ENCODE peak calls at places on chromosomes 16 and 17, in eight cellular contexts. S is IMR-90, Q is mammary epithelial cell, E is neural progenitor cell, V is PC-9, H is PC-3, P is OCI-LY7, I is fibroblast of lung. C is an unnamed sample. For H3K9me3, the result is how much of the 10 kb centered on the place peaks cover.

GRCh38 chr17:57517519-57518342 is 227.4 kb downstream of the CCDC182 start:
- DNase-seq in H (no peak), S (no peak), V (no peak), Q (no peak), P (no peak), E (no peak), I (no peak), C (no peak)

GRCh38 chr17:75754378-75755204 is 10.4 kb downstream of the GALK1 start:
- DNase-seq in E (no peak), V (no peak), Q (no peak), S (no peak), H (no peak), P (no peak), I (no peak), C (no peak)

GRCh38 chr17:7221281-7222092 is 1.7 kb downstream of the ACADVL start:
- DNase-seq in H (no peak), I (no peak), E (no peak), Q (no peak), V (no peak), P (no peak), S (no peak), C (no peak)

GRCh38 chr16:1088295-1089170 is 7.5 kb downstream of the C1QTNF8 start:
- DNase-seq in P (no peak), I (no peak), S (no peak), Q (no peak), V (no peak), H (no peak), E (no peak), C (no peak)

GRCh38 chr17:14925498-14925897 is 339.6 kb downstream of the PMP22 start:
- DNase-seq in Q (no peak), E (no peak), I (no peak), V (no peak), H (no peak), S (no peak), P (no peak), C (no peak)

GRCh38 chr17:58318065-58318481 is 10.5 kb downstream of the TSPOAP1 start:
- DNase-seq in V (no peak), P (no peak), Q (no peak), H (no peak), S (no peak), E (no peak), I (no peak), C (no peak)

GRCh38 chr17:2043785-2044184 is 2.0 kb downstream of the OVCA2 start:
- DNase-seq in H (peak), S (peak), V (peak), P (no peak), E (no peak), Q (peak), I (peak), C (peak)

GRCh38 chr17:32658470-32659418 is 172.0 kb downstream of the CDK5R1 start:
- DNase-seq in H (no peak), P (no peak), S (no peak), E (no peak), Q (no peak), V (no peak), I (no peak), C (no peak)

GRCh38 chr17:43212641-43213490 is 1.2 kb downstream of the TMEM106A start:
- DNase-seq in E (no peak), H (no peak), V (no peak), I (peak), Q (no peak), P (peak), S (no peak), C (peak)

GRCh38 chr16:85633888-85634287 is 20.8 kb downstream of the GSE1 start:
- DNase-seq in H (no peak), E (no peak), P (no peak), V (no peak), Q (no peak), I (no peak), S (no peak), C (no peak)

GRCh38 chr16:88940196-88941050 is 36.6 kb downstream of the CBFA2T3 start:
- DNase-seq in I (no peak), Q (no peak), S (no peak), H (no peak), P (no peak), E (peak), V (no peak), C (peak)

GRCh38 chr16:12539185-12539929 is 264.3 kb downstream of the CPPED1 start:
- DNase-seq in Q (peak), S (peak), I (peak), P (no peak), V (no peak), H (peak), E (no peak), C (peak)

GRCh38 chr16:82070656-82071369 is 35.8 kb downstream of the HSD17B2 start:
- DNase-seq in P (no peak), H (peak), I (peak), Q (peak), V (peak), S (peak), E (no peak), C (peak)

GRCh38 chr17:17387017-17387416 is 83.8 kb downstream of the NT5M start:
- DNase-seq in I (no peak), H (peak), Q (peak), P (no peak), V (peak), S (no peak), E (no peak), C (no peak)

GRCh38 chr16:2035431-2036199 is 8.9 kb downstream of the NHERF2 start:
- DNase-seq in S (peak), P (no peak), V (peak), I (peak), H (peak), Q (no peak), E (peak), C (peak)

GRCh38 chr16:84176192-84177053 is 10.4 kb downstream of the TAF1C start:
- DNase-seq in H (no peak), V (no peak), S (no peak), I (no peak), Q (no peak), E (no peak), P (no peak), C (no peak)

GRCh38 chr17:13597723-13598347 is 3.9 kb downstream of the HS3ST3A1 start:
- DNase-seq in E (peak), V (peak), S (peak), P (peak), Q (peak), H (peak), I (peak), C (peak)

GRCh38 chr16:51155199-51155607 is 4.1 kb upstream of the SALL1 start:
- DNase-seq in H (no peak), V (no peak), P (no peak), Q (no peak), S (no peak), E (peak), I (peak), C (peak)

GRCh38 chr16:1050466-1050865 is 22.1 kb upstream of the SSTR5 start:
- DNase-seq in H (no peak), V (no peak), Q (no peak), I (no peak), P (no peak), S (no peak), E (no peak), C (no peak)

GRCh38 chr16:8686879-8687278 is 12.5 kb downstream of the ABAT start:
- DNase-seq in H (no peak), V (no peak), P (no peak), E (no peak), S (no peak), Q (no peak), I (no peak), C (no peak)

GRCh38 chr17:2101448-2102257 is 46.8 kb downstream of the HIC1 start:
- DNase-seq in I (peak), H (peak), V (peak), Q (peak), E (no peak), P (no peak), S (no peak), C (no peak)

GRCh38 chr17:42554250-42555121 is 1.8 kb downstream of the HSD17B1 start:
- DNase-seq in H (peak), E (peak), Q (peak), P (peak), S (peak), I (peak), V (peak), C (peak)

GRCh38 chr17:74373838-74374606 is 6.7 kb downstream of the GPR142 start:
- DNase-seq in V (no peak), E (no peak), P (no peak), Q (no peak), I (no peak), S (no peak), H (no peak), C (no peak)

GRCh38 chr17:42879596-42879985 is 21.0 kb upstream of the G6PC1 start:
- DNase-seq in V (no peak), H (no peak), S (peak), Q (no peak), E (no peak), I (peak), P (no peak), C (peak)

GRCh38 chr16:58451263-58451662 is 48.7 kb upstream of the NDRG4 start:
- DNase-seq in I (no peak), E (no peak), V (no peak), H (no peak), P (no peak), S (no peak), Q (no peak), C (no peak)

GRCh38 chr17:35241520-35241919 is 1.4 kb upstream of the SLFN5 start:
- DNase-seq in S (no peak), Q (no peak), V (no peak), H (no peak), I (no peak), P (no peak), E (no peak), C (no peak)

GRCh38 chr16:75754126-75754525 is 27.8 kb upstream of the CPHXL start:
- DNase-seq in V (no peak), I (no peak), S (peak), P (no peak), E (no peak), Q (peak), H (peak), C (no peak)

GRCh38 chr16:10970065-10970464 is 25.7 kb downstream of the CLEC16A start:
- DNase-seq in I (peak), V (no peak), Q (no peak), P (no peak), S (peak), E (no peak), H (no peak), C (peak)

GRCh38 chr17:7589204-7589868 is 558 bp downstream of the SOX15 start:
- DNase-seq in H (peak), S (peak), I (peak), Q (peak), P (peak), V (peak), E (peak), C (peak)

GRCh38 chr16:84982434-84982833 is 28.9 kb downstream of the ZDHHC7 start:
- DNase-seq in I (no peak), Q (no peak), P (no peak), E (no peak), H (no peak), S (no peak), V (no peak), C (no peak)

GRCh38 chr16:73063284-73063733 is 15.4 kb upstream of the ZFHX3 start:
- DNase-seq in P (no peak), E (no peak), V (no peak), S (no peak), H (no peak), Q (no peak), I (peak), C (no peak)

GRCh38 chr17:60154616-60155426 is 5.0 kb downstream of the CA4 start:
- DNase-seq in S (peak), V (peak), Q (no peak), I (peak), H (peak), E (no peak), P (no peak), C (peak)

GRCh38 chr17:8608001-8608400 is 22.5 kb downstream of the MYH10 start:
- DNase-seq in V (no peak), Q (no peak), S (no peak), H (no peak), I (peak), P (no peak), E (no peak), C (no peak)

GRCh38 chr16:23838485-23839142 is 2.8 kb downstream of the PRKCB start:
- DNase-seq in E (no peak), H (no peak), Q (no peak), P (no peak), I (no peak), V (no peak), S (no peak), C (no peak)

GRCh38 chr17:1882836-1883235 is 53.0 kb downstream of the RPA1 start:
- DNase-seq in H (peak), E (peak), I (peak), V (peak), Q (peak), P (peak), S (peak), C (peak)

GRCh38 chr16:13909872-13910303 is 10.1 kb upstream of the ERCC4 start:
- DNase-seq in H (peak), Q (peak), E (no peak), S (peak), V (peak), I (peak), P (no peak), C (peak)

GRCh38 chr17:8354196-8354595 is 14.6 kb downstream of the ODF4 start:
- DNase-seq in P (no peak), S (no peak), H (no peak), I (peak), V (no peak), E (no peak), Q (no peak), C (no peak)

GRCh38 chr17:19546289-19547065 is 12.8 kb downstream of the SLC47A1 start:
- DNase-seq in I (no peak), E (peak), Q (no peak), S (no peak), H (peak), P (peak), V (no peak), C (peak)

GRCh38 chr17:7881655-7882054 is 6.9 kb upstream of the CHD3 start:
- DNase-seq in S (no peak), P (no peak), H (no peak), E (no peak), V (no peak), Q (no peak), I (no peak), C (no peak)

DNA sequence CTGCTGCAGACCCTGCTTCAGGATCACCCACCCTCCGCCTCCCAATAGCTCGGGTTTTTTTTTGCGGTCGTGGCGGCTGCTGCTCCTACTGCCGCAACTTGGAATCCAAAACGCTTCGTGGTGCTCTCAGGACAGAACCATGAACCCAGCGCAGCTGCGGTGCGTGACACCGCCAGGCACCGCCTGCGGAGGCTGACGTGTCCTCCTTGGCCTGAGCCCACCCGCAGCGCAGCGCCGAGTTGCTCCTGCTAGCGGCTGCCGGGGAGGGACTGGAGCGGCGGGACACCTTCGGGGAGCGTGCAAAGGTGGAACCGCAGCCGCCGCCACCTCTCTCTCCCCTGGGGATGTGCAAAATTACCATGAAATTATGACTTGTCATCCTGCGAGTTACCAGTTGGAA is 1893.0 kb downstream of the TP53TG3F start:
- DNase-seq in E (no peak), Q (no peak), P (no peak), V (no peak), S (no peak), I (no peak), H (no peak), C (no peak)
- H3K9me3 ChIP-seq in E (under half), Q (under half), P (under half), V (under half), S (under half), I (under half), H (under half), C (under half)

DNA sequence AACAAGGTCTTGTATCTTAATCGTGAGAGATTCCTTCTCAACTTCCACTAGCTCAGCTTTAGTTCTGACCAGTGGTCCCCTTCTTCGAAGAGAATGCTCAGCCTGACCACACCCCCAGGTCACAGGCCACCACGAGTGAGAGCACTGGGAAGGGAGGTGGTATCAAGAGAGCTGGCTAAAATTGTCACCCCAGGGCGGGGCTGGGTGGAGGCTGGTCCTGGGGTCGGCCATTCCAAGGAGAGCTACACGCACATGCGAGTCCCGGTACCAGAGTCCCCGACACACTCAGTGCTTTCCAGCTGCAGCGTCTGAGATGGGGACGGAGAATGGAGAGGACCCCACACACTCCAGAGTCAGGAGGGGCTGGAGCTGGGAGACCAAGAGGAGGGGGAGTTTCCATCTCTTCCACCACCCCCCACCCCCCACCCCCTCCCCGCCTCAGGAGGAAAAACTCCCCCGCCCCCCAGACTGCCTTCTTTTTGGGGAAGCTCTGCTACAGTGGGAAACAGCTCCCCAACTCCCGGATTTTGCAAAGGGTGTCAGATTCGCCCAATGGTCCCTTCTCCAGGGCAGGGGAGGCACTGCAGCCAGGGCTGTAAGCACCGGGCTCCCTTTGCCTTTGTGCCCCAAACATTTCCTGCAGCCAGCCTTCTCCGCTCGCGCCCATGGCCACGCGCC is 1.6 kb downstream of the C1QL1 start:
- DNase-seq in H (no peak), V (no peak), P (no peak), E (peak), I (no peak), Q (no peak), S (no peak), C (no peak)
- H2AFZ ChIP-seq in H (no peak), V (no peak), P (no peak), E (no peak), I (no peak), Q (no peak), S (no peak), C (no peak)

GRCh38 chr17:49156256-49156655 is 23.7 kb downstream of the B4GALNT2 start:
- DNase-seq in H (no peak), P (no peak), V (no peak), Q (no peak), E (no peak), S (no peak), I (no peak), C (no peak)
- H3K9me3 ChIP-seq in H (under half), P (under half), V (under half), Q (under half), E (under half), S (under half), I (under half), C (under half)

DNA sequence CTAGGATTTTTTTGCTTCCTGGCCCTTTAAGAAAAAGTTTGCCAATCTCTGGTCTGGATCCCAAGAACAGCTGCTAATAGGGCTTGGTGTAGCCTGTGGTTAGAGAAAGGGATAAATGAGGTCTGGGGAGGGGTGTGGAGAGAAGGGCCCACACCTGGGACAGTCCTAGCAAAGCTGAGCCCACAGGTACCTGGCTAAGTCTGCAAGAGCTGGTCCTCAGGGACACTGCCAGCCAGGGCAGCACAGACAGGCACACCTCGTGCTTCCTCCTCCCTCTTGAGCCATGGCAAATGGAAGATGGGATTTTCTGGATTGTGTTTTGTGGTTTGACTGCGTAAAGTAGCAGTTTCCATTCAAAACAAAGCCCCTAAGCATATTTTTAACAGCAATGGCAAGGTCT is 217.5 kb downstream of the SOX9 start:
- DNase-seq in E (no peak), V (no peak), S (no peak), Q (no peak), P (no peak), I (peak), H (no peak), C (no peak)
- H2AFZ ChIP-seq in E (no peak), V (peak), S (peak), Q (peak), P (no peak), I (no peak), H (peak), C (no peak)

C was measured in GM23248.